ENCODE peak calls at places on chromosomes 11 and 22, in ten cellular contexts. One of them, this sample, is unnamed.

GRCh38 chr11:118572914-118573550 is 823 bp downstream of the ARCN1 start:
- DNase-seq in transverse colon: no peak
- DNase-seq in suprapubic skin: no peak
- DNase-seq in HCT116: peak; percentile 8
- DNase-seq in ovary: no peak
- DNase-seq in vagina: no peak
- DNase-seq in A549: peak; percentile 29
- DNase-seq in adrenal gland: no peak
- DNase-seq in lower leg skin: no peak
- DNase-seq in IMR-90: peak; percentile 75
- DNase-seq in this sample: no peak

GRCh38 chr11:65743928-65744698 is 23.5 kb upstream of the RNASEH2C start:
- DNase-seq in A549: peak; percentile 76
- DNase-seq in adrenal gland: peak; percentile 31
- DNase-seq in lower leg skin: no peak
- DNase-seq in ovary: no peak
- DNase-seq in vagina: no peak
- DNase-seq in HCT116: peak; percentile 62
- DNase-seq in suprapubic skin: no peak
- DNase-seq in IMR-90: no peak
- DNase-seq in transverse colon: peak; percentile 62
- DNase-seq in this sample: no peak

GRCh38 chr22:24435861-24436351 is 8.5 kb downstream of the ADORA2A start:
- DNase-seq in lower leg skin: no peak
- DNase-seq in ovary: no peak
- DNase-seq in transverse colon: no peak
- DNase-seq in IMR-90: peak; percentile 39
- DNase-seq in HCT116: no peak
- DNase-seq in adrenal gland: peak; percentile 12
- DNase-seq in vagina: no peak
- DNase-seq in A549: no peak
- DNase-seq in suprapubic skin: peak; percentile 50
- DNase-seq in this sample: peak; percentile 75

GRCh38 chr11:116991491-116991890 is 106.7 kb downstream of the SIK3 start:
- DNase-seq in transverse colon: no peak
- DNase-seq in IMR-90: no peak
- DNase-seq in HCT116: no peak
- DNase-seq in suprapubic skin: no peak
- DNase-seq in adrenal gland: no peak
- DNase-seq in vagina: no peak
- DNase-seq in A549: no peak
- DNase-seq in ovary: no peak
- DNase-seq in lower leg skin: no peak
- DNase-seq in this sample: no peak

GRCh38 chr11:128581908-128582307 is 5.5 kb downstream of the ETS1 start:
- DNase-seq in HCT116: no peak
- DNase-seq in adrenal gland: no peak
- DNase-seq in lower leg skin: no peak
- DNase-seq in A549: no peak
- DNase-seq in IMR-90: no peak
- DNase-seq in ovary: no peak
- DNase-seq in suprapubic skin: no peak
- DNase-seq in transverse colon: no peak
- DNase-seq in vagina: no peak
- DNase-seq in this sample: no peak

GRCh38 chr22:20117656-20118571 is 888 bp upstream of the TRMT2A start:
- DNase-seq in suprapubic skin: no peak
- DNase-seq in lower leg skin: no peak
- DNase-seq in vagina: no peak
- DNase-seq in adrenal gland: no peak
- DNase-seq in transverse colon: peak; percentile 30
- DNase-seq in A549: no peak
- DNase-seq in HCT116: no peak
- DNase-seq in ovary: peak; percentile 67
- DNase-seq in IMR-90: peak; percentile 25
- DNase-seq in this sample: peak; percentile 92

GRCh38 chr22:47588583-47588970 is 826.1 kb downstream of the TBC1D22A start:
- DNase-seq in IMR-90: no peak
- DNase-seq in A549: no peak
- DNase-seq in lower leg skin: peak; percentile 77
- DNase-seq in suprapubic skin: peak; percentile 8
- DNase-seq in adrenal gland: no peak
- DNase-seq in transverse colon: no peak
- DNase-seq in ovary: no peak
- DNase-seq in HCT116: no peak
- DNase-seq in vagina: peak; percentile 64
- DNase-seq in this sample: no peak

GRCh38 chr11:23143031-23143430 is 282.8 kb upstream of the CCDC179 start:
- DNase-seq in vagina: no peak
- DNase-seq in A549: no peak
- DNase-seq in suprapubic skin: no peak
- DNase-seq in lower leg skin: no peak
- DNase-seq in transverse colon: no peak
- DNase-seq in ovary: no peak
- DNase-seq in adrenal gland: no peak
- DNase-seq in HCT116: no peak
- DNase-seq in IMR-90: peak; percentile 44
- DNase-seq in this sample: no peak

GRCh38 chr11:6315811-6316425 is 4.4 kb downstream of the CAVIN3 start:
- DNase-seq in ovary: peak; percentile 67
- DNase-seq in vagina: no peak
- DNase-seq in lower leg skin: peak; percentile 88
- DNase-seq in suprapubic skin: peak; percentile 73
- DNase-seq in A549: peak; percentile 58
- DNase-seq in transverse colon: peak; percentile 45
- DNase-seq in IMR-90: peak; percentile 65
- DNase-seq in adrenal gland: peak; percentile 59
- DNase-seq in HCT116: peak; percentile 41
- DNase-seq in this sample: peak; percentile 79

GRCh38 chr11:45180888-45181594 is 34.6 kb downstream of the PRDM11 start:
- DNase-seq in adrenal gland: peak; percentile 83
- DNase-seq in transverse colon: peak; percentile 76
- DNase-seq in vagina: no peak
- DNase-seq in suprapubic skin: no peak
- DNase-seq in lower leg skin: peak; percentile 92
- DNase-seq in HCT116: peak; percentile 31
- DNase-seq in IMR-90: peak; percentile 41
- DNase-seq in A549: peak; percentile 65
- DNase-seq in ovary: peak; percentile 81
- DNase-seq in this sample: no peak

GRCh38 chr11:123543796-123544195 is 110.6 kb downstream of the SCN3B start:
- DNase-seq in transverse colon: no peak
- DNase-seq in ovary: no peak
- DNase-seq in HCT116: peak; percentile 7
- DNase-seq in lower leg skin: no peak
- DNase-seq in adrenal gland: peak; percentile 65
- DNase-seq in suprapubic skin: no peak
- DNase-seq in IMR-90: peak; percentile 70
- DNase-seq in vagina: no peak
- DNase-seq in A549: no peak
- DNase-seq in this sample: no peak

GRCh38 chr11:47667135-47667534 is 24.8 kb upstream of the MTCH2 start:
- DNase-seq in HCT116: no peak
- DNase-seq in ovary: peak; percentile 61
- DNase-seq in lower leg skin: no peak
- DNase-seq in transverse colon: no peak
- DNase-seq in A549: no peak
- DNase-seq in vagina: no peak
- DNase-seq in suprapubic skin: no peak
- DNase-seq in IMR-90: peak; percentile 4
- DNase-seq in adrenal gland: no peak
- DNase-seq in this sample: no peak

GRCh38 chr11:60875856-60876485 is 8.6 kb downstream of the ZP1 start:
- DNase-seq in HCT116: no peak
- DNase-seq in ovary: no peak
- DNase-seq in lower leg skin: peak; percentile 64
- DNase-seq in transverse colon: no peak
- DNase-seq in vagina: no peak
- DNase-seq in IMR-90: no peak
- DNase-seq in suprapubic skin: no peak
- DNase-seq in A549: no peak
- DNase-seq in adrenal gland: no peak
- DNase-seq in this sample: peak; percentile 47

GRCh38 chr11:65500262-65501004 is 1.6 kb downstream of the MALAT1 start:
- DNase-seq in HCT116: no peak
- DNase-seq in vagina: no peak
- DNase-seq in lower leg skin: no peak
- DNase-seq in A549: peak; percentile 69
- DNase-seq in IMR-90: peak; percentile 58
- DNase-seq in suprapubic skin: peak; percentile 68
- DNase-seq in adrenal gland: peak; percentile 39
- DNase-seq in ovary: peak; percentile 62
- DNase-seq in transverse colon: peak; percentile 44
- DNase-seq in this sample: no peak

GRCh38 chr22:39230261-39231196 is 14.3 kb downstream of the PDGFB start:
- DNase-seq in vagina: no peak
- DNase-seq in HCT116: no peak
- DNase-seq in lower leg skin: no peak
- DNase-seq in suprapubic skin: no peak
- DNase-seq in adrenal gland: no peak
- DNase-seq in IMR-90: no peak
- DNase-seq in A549: no peak
- DNase-seq in ovary: peak; percentile 76
- DNase-seq in transverse colon: no peak
- DNase-seq in this sample: no peak
- TF ChIP-seq CTCF in vagina: no peak
- TF ChIP-seq CTCF in HCT116: no peak
- TF ChIP-seq CTCF in lower leg skin: peak; percentile 31
- TF ChIP-seq CTCF in suprapubic skin: no peak
- TF ChIP-seq CTCF in adrenal gland: peak; percentile 27
- TF ChIP-seq CTCF in IMR-90: no peak
- TF ChIP-seq CTCF in A549: no peak
- TF ChIP-seq CTCF in ovary: no peak
- TF ChIP-seq CTCF in transverse colon: no peak
- TF ChIP-seq CTCF in this sample: peak; percentile 35

GRCh38 chr11:3642071-3642951 is 519 bp upstream of the ART5 start:
- DNase-seq in A549: peak; percentile 80
- DNase-seq in lower leg skin: peak; percentile 94
- DNase-seq in suprapubic skin: peak; percentile 85
- DNase-seq in HCT116: peak; percentile 72
- DNase-seq in vagina: no peak
- DNase-seq in ovary: peak; percentile 93
- DNase-seq in transverse colon: peak; percentile 74
- DNase-seq in IMR-90: peak; percentile 58
- DNase-seq in adrenal gland: peak; percentile 80
- DNase-seq in this sample: peak; percentile 86
- TF ChIP-seq POLR2A in A549: no peak
- TF ChIP-seq POLR2A in lower leg skin: no peak
- TF ChIP-seq POLR2A in suprapubic skin: no peak
- TF ChIP-seq POLR2A in HCT116: no peak
- TF ChIP-seq POLR2A in vagina: peak; percentile 41
- TF ChIP-seq POLR2A in ovary: peak; percentile 34
- TF ChIP-seq POLR2A in transverse colon: peak; percentile 33
- TF ChIP-seq POLR2A in IMR-90: no peak
- TF ChIP-seq POLR2A in adrenal gland: no peak
- TF ChIP-seq POLR2A in this sample: no peak

GRCh38 chr11:62267576-62267975 is 2.4 kb upstream of the SCGB2A2 start:
- DNase-seq in IMR-90: no peak
- DNase-seq in A549: no peak
- DNase-seq in HCT116: no peak
- DNase-seq in transverse colon: no peak
- DNase-seq in lower leg skin: no peak
- DNase-seq in adrenal gland: no peak
- DNase-seq in ovary: no peak
- DNase-seq in vagina: no peak
- DNase-seq in suprapubic skin: no peak
- DNase-seq in this sample: no peak

GRCh38 chr11:62273284-62273683 is 3.3 kb downstream of the SCGB2A2 start:
- DNase-seq in A549: no peak
- DNase-seq in lower leg skin: no peak
- DNase-seq in adrenal gland: no peak
- DNase-seq in IMR-90: no peak
- DNase-seq in ovary: no peak
- DNase-seq in vagina: no peak
- DNase-seq in transverse colon: no peak
- DNase-seq in HCT116: no peak
- DNase-seq in suprapubic skin: no peak
- DNase-seq in this sample: no peak

GRCh38 chr11:62266558-62266957 is 3.4 kb upstream of the SCGB2A2 start:
- DNase-seq in ovary: no peak
- DNase-seq in A549: no peak
- DNase-seq in transverse colon: no peak
- DNase-seq in adrenal gland: peak; percentile 52
- DNase-seq in HCT116: no peak
- DNase-seq in IMR-90: peak; percentile 6
- DNase-seq in lower leg skin: no peak
- DNase-seq in suprapubic skin: no peak
- DNase-seq in vagina: no peak
- DNase-seq in this sample: no peak

GRCh38 chr11:62267050-62267449 is 2.9 kb upstream of the SCGB2A2 start:
- DNase-seq in A549: no peak
- DNase-seq in vagina: no peak
- DNase-seq in ovary: no peak
- DNase-seq in IMR-90: no peak
- DNase-seq in lower leg skin: no peak
- DNase-seq in suprapubic skin: no peak
- DNase-seq in adrenal gland: no peak
- DNase-seq in transverse colon: no peak
- DNase-seq in HCT116: no peak
- DNase-seq in this sample: no peak

DNA sequence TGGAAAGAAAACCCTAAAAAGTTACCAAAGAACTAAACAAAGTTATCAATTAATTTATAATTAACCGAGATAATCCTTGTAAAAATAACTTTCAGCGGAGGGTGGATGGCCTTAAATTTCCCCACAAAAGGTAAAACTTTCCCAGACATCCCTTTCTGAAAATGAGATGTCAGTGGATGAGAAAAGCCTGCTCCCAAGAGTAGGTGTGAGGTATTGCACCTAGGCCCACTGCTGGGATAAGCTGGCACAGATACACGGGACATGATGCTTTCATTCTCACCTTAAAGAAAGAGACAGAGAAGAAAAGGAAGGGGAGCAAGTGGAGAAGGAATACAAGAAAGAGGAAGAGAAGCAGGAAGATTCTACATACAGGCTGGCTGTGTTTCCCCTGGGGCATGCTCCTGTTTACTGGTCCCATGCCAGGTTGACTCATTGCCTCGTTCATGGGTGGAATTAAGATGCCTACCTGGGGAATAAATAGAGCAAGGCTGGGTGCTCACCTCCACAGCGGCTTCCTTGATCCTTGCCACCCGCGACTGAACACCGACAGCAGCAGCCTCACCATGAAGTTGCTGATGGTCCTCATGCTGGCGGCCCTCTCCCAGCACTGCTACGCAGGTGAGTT is at the start of gene SCGB2A2:
- DNase-seq in vagina: no peak
- DNase-seq in adrenal gland: peak; percentile 13
- DNase-seq in IMR-90: no peak
- DNase-seq in transverse colon: no peak
- DNase-seq in lower leg skin: no peak
- DNase-seq in A549: no peak
- DNase-seq in ovary: no peak
- DNase-seq in suprapubic skin: no peak
- DNase-seq in HCT116: peak; percentile 8
- DNase-seq in this sample: no peak
- TF ChIP-seq CTCF in vagina: no peak
- TF ChIP-seq CTCF in adrenal gland: no peak
- TF ChIP-seq CTCF in IMR-90: no peak
- TF ChIP-seq CTCF in transverse colon: no peak
- TF ChIP-seq CTCF in lower leg skin: no peak
- TF ChIP-seq CTCF in A549: peak; percentile 15
- TF ChIP-seq CTCF in ovary: no peak
- TF ChIP-seq CTCF in suprapubic skin: no peak
- TF ChIP-seq CTCF in HCT116: peak; percentile 62
- TF ChIP-seq CTCF in this sample: no peak

GRCh38 chr11:313304-313786 is 495 bp upstream of the IFITM1 start:
- DNase-seq in A549: no peak
- DNase-seq in HCT116: no peak
- DNase-seq in ovary: no peak
- DNase-seq in transverse colon: no peak
- DNase-seq in lower leg skin: no peak
- DNase-seq in adrenal gland: no peak
- DNase-seq in suprapubic skin: peak; percentile 62
- DNase-seq in vagina: no peak
- DNase-seq in IMR-90: no peak
- DNase-seq in this sample: peak; percentile 81
- TF ChIP-seq POLR2A in A549: no peak
- TF ChIP-seq POLR2A in HCT116: no peak
- TF ChIP-seq POLR2A in ovary: no peak
- TF ChIP-seq POLR2A in transverse colon: no peak
- TF ChIP-seq POLR2A in lower leg skin: no peak
- TF ChIP-seq POLR2A in adrenal gland: no peak
- TF ChIP-seq POLR2A in suprapubic skin: no peak
- TF ChIP-seq POLR2A in vagina: no peak
- TF ChIP-seq POLR2A in IMR-90: no peak
- TF ChIP-seq POLR2A in this sample: no peak

This sample was measured in spleen.